ENCODE peak calls at places on chromosomes 4 and X, in four cellular contexts. V, Q, C and G are unnamed samples.

GRCh38 chrX:150941580-150941979 is 41.6 kb upstream of the HMGB3 start:
- DNase-seq in V (no peak), Q (no peak), C (no peak), G (no peak)

GRCh38 chr4:77072195-77072753 is 3.5 kb downstream of the CCNI start:
- DNase-seq in V (no peak), Q (no peak), C (no peak), G (no peak)

GRCh38 chrX:120200851-120201250 is 42.4 kb downstream of the RHOXF2 start:
- DNase-seq in V (no peak), Q (no peak), C (no peak), G (no peak)

GRCh38 chr4:152973614-152974200 is 37.6 kb downstream of the FHDC1 start:
- DNase-seq in V (no peak), Q (no peak), C (no peak), G (no peak)

GRCh38 chr4:177558995-177559394 is 116.8 kb upstream of the AGA start:
- DNase-seq in V (no peak), Q (no peak), C (no peak), G (no peak)

GRCh38 chr4:162793571-162793970 is 373.1 kb downstream of the NAF1 start:
- DNase-seq in V (no peak), Q (no peak), C (no peak), G (no peak)

GRCh38 chrX:11103006-11103405 is 8.1 kb upstream of the HCCS start:
- DNase-seq in V (no peak), Q (no peak), C (no peak), G (no peak)

GRCh38 chrX:149982310-149982709 is 44.0 kb upstream of the EOLA2 start:
- DNase-seq in V (no peak), Q (no peak), C (no peak), G (no peak)

GRCh38 chr4:83356899-83357661 is 22.4 kb upstream of the HPSE start:
- DNase-seq in V (no peak), Q (peak), C (peak), G (no peak)

GRCh38 chr4:8393593-8394038 is 46.9 kb downstream of the ACOX3 start:
- DNase-seq in V (peak), Q (no peak), C (peak), G (no peak)

GRCh38 chrX:115940888-115941332 is 229.6 kb upstream of the AGTR2 start:
- DNase-seq in V (peak), Q (no peak), C (no peak), G (no peak)

GRCh38 chr4:147754037-147754445 is 22.2 kb downstream of the ARHGAP10 start:
- DNase-seq in V (no peak), Q (no peak), C (no peak), G (no peak)

GRCh38 chr4:113020966-113021365 is 28.5 kb upstream of the ANK2 start:
- DNase-seq in V (no peak), Q (no peak), C (no peak), G (no peak)

GRCh38 chr4:153954654-153955053 is 165.8 kb upstream of the SFRP2 start:
- DNase-seq in V (no peak), Q (no peak), C (no peak), G (no peak)

GRCh38 chr4:6343950-6344408 is 74.3 kb downstream of the WFS1 start:
- DNase-seq in V (no peak), Q (no peak), C (peak), G (no peak)

GRCh38 chr4:159178147-159178541 is 75.3 kb downstream of the RAPGEF2 start:
- DNase-seq in V (no peak), Q (no peak), C (no peak), G (no peak)

GRCh38 chrX:19743386-19743785 is 144.0 kb downstream of the SH3KBP1 start:
- DNase-seq in V (no peak), Q (no peak), C (no peak), G (no peak)

GRCh38 chr4:168388890-168389289 is 70.3 kb upstream of the DDX60 start:
- DNase-seq in V (no peak), Q (no peak), C (no peak), G (no peak)

GRCh38 chr4:16237715-16238114 is 11.4 kb upstream of the TAPT1 start:
- DNase-seq in V (no peak), Q (no peak), C (no peak), G (no peak)

GRCh38 chr4:108045687-108046024 is 56.0 kb downstream of the HADH start:
- DNase-seq in V (peak), Q (no peak), C (no peak), G (no peak)

GRCh38 chr4:787561-787981 is 38.4 kb downstream of the CPLX1 start:
- DNase-seq in V (no peak), Q (no peak), C (no peak), G (no peak)

GRCh38 chrX:95612350-95612749 is 1072.3 kb upstream of the DIAPH2 start:
- DNase-seq in V (no peak), Q (no peak), C (no peak), G (no peak)

GRCh38 chr4:99447079-99447478 is 11.9 kb upstream of the ADH7 start:
- DNase-seq in V (no peak), Q (no peak), C (no peak), G (no peak)

GRCh38 chr4:48079972-48080391 is 54.1 kb downstream of the TXK start:
- DNase-seq in V (no peak), Q (no peak), C (no peak), G (no peak)